ENCODE peak calls at places on chromosomes 6 and 20, in seven cellular contexts. Z, I, R, M, J, C and Q are unnamed samples.

GRCh38 chr6:37381579-37381978 is 27.8 kb downstream of the RNF8 start:
- DNase-seq in Z (no peak), M (peak; percentile 54), C (peak; percentile 31), J (no peak), I (no peak), R (no peak), Q (peak; percentile 17)

GRCh38 chr6:50791900-50792508 is 26.7 kb upstream of the TFAP2B start:
- DNase-seq in Z (no peak), C (peak; percentile 26), M (no peak), J (no peak), I (no peak), R (no peak), Q (peak; percentile 50)

GRCh38 chr20:64176548-64177419 is 12.5 kb downstream of the MYT1 start:
- DNase-seq in R (peak; percentile 27), Z (no peak), M (no peak), I (no peak), C (no peak), J (no peak), Q (no peak)

GRCh38 chr20:50594591-50595432 is 84.6 kb downstream of the PTPN1 start:
- DNase-seq in J (no peak), M (no peak), C (no peak), I (no peak), Z (no peak), R (no peak), Q (peak; percentile 12)

GRCh38 chr6:14382381-14383236 is 265.0 kb downstream of the CD83 start:
- DNase-seq in R (no peak), Z (no peak), M (no peak), C (no peak), I (no peak), J (no peak), Q (peak; percentile 34)

GRCh38 chr20:18666803-18667460 is 79.1 kb downstream of the DTD1 start:
- DNase-seq in C (no peak), R (no peak), I (no peak), M (no peak), J (no peak), Z (no peak), Q (no peak)

GRCh38 chr20:23117738-23118137 is 31.6 kb upstream of the CD93 start:
- DNase-seq in R (no peak), C (no peak), I (no peak), M (no peak), J (no peak), Z (no peak), Q (no peak)

GRCh38 chr6:22025468-22026159 is 271.2 kb downstream of the PRL start:
- DNase-seq in R (no peak), I (no peak), M (no peak), Z (no peak), C (peak; percentile 88), J (no peak), Q (peak; percentile 75)

GRCh38 chr6:80143312-80143960 is 37.0 kb downstream of the BCKDHB start:
- DNase-seq in M (peak; percentile 78), R (peak; percentile 37), I (no peak), C (peak; percentile 87), Z (no peak), J (no peak), Q (no peak)

GRCh38 chr6:148973809-148974208 is 227.0 kb downstream of the UST start:
- DNase-seq in R (no peak), M (no peak), C (peak; percentile 48), I (no peak), J (no peak), Z (no peak), Q (no peak)

GRCh38 chr6:33956206-33956605 is 152.4 kb upstream of the MLN start:
- DNase-seq in C (no peak), J (no peak), M (no peak), I (no peak), Z (no peak), R (no peak), Q (no peak)

GRCh38 chr6:45727228-45727627 is 288.4 kb downstream of the CLIC5 start:
- DNase-seq in M (no peak), R (no peak), C (no peak), Z (no peak), I (no peak), J (no peak), Q (no peak)